ENCODE peak calls at places on chromosomes 4 and X, in six cellular contexts. One of them, this sample, is unnamed.

GRCh38 chr4:184826315-184827266 is 823 bp upstream of the ACSL1 start:
- DNase-seq in activated naive CD4-positive, alpha-beta T cell treated with Interleukin-2 at 50 U/mL for 16 hours: peak
- DNase-seq in LoVo: no peak
- DNase-seq in GM04503: no peak
- DNase-seq in ovary: no peak
- DNase-seq in HTR-8/SVneo: no peak
- DNase-seq in this sample: no peak

GRCh38 chrX:42242044-42242443 is 318.7 kb upstream of the CASK start:
- DNase-seq in activated naive CD4-positive, alpha-beta T cell treated with Interleukin-2 at 50 U/mL for 16 hours: no peak
- DNase-seq in LoVo: no peak
- DNase-seq in GM04503: no peak
- DNase-seq in ovary: no peak
- DNase-seq in HTR-8/SVneo: no peak
- DNase-seq in this sample: no peak

GRCh38 chr4:165288639-165289428 is 38.6 kb upstream of the MSMO1 start:
- DNase-seq in activated naive CD4-positive, alpha-beta T cell treated with Interleukin-2 at 50 U/mL for 16 hours: no peak
- DNase-seq in LoVo: no peak
- DNase-seq in GM04503: peak
- DNase-seq in ovary: no peak
- DNase-seq in HTR-8/SVneo: peak
- DNase-seq in this sample: no peak

GRCh38 chrX:148649145-148649645 is 148.8 kb downstream of the AFF2 start:
- DNase-seq in activated naive CD4-positive, alpha-beta T cell treated with Interleukin-2 at 50 U/mL for 16 hours: no peak
- DNase-seq in LoVo: no peak
- DNase-seq in GM04503: no peak
- DNase-seq in ovary: no peak
- DNase-seq in HTR-8/SVneo: no peak
- DNase-seq in this sample: no peak

GRCh38 chr4:54716478-54717065 is 58.8 kb downstream of the KIT start:
- DNase-seq in activated naive CD4-positive, alpha-beta T cell treated with Interleukin-2 at 50 U/mL for 16 hours: no peak
- DNase-seq in LoVo: no peak
- DNase-seq in GM04503: no peak
- DNase-seq in ovary: no peak
- DNase-seq in HTR-8/SVneo: no peak
- DNase-seq in this sample: no peak

GRCh38 chr4:171846232-171846631 is 33.0 kb downstream of the GALNTL6 start:
- DNase-seq in activated naive CD4-positive, alpha-beta T cell treated with Interleukin-2 at 50 U/mL for 16 hours: no peak
- DNase-seq in LoVo: peak
- DNase-seq in GM04503: peak
- DNase-seq in ovary: no peak
- DNase-seq in HTR-8/SVneo: peak
- DNase-seq in this sample: no peak

GRCh38 chrX:71935542-71935941 is 24.9 kb downstream of the NHSL2 start:
- DNase-seq in activated naive CD4-positive, alpha-beta T cell treated with Interleukin-2 at 50 U/mL for 16 hours: no peak
- DNase-seq in LoVo: no peak
- DNase-seq in GM04503: no peak
- DNase-seq in ovary: peak
- DNase-seq in HTR-8/SVneo: no peak
- DNase-seq in this sample: no peak

GRCh38 chr4:149896428-149896827 is 80.8 kb upstream of the IQCM start:
- DNase-seq in activated naive CD4-positive, alpha-beta T cell treated with Interleukin-2 at 50 U/mL for 16 hours: no peak
- DNase-seq in LoVo: no peak
- DNase-seq in GM04503: no peak
- DNase-seq in ovary: no peak
- DNase-seq in HTR-8/SVneo: peak
- DNase-seq in this sample: no peak

GRCh38 chrX:9611436-9612145 is 146.7 kb downstream of the TBL1X start:
- DNase-seq in activated naive CD4-positive, alpha-beta T cell treated with Interleukin-2 at 50 U/mL for 16 hours: no peak
- DNase-seq in LoVo: no peak
- DNase-seq in GM04503: no peak
- DNase-seq in ovary: no peak
- DNase-seq in HTR-8/SVneo: no peak
- DNase-seq in this sample: peak

GRCh38 chr4:171880136-171880535 is 66.9 kb downstream of the GALNTL6 start:
- DNase-seq in activated naive CD4-positive, alpha-beta T cell treated with Interleukin-2 at 50 U/mL for 16 hours: no peak
- DNase-seq in LoVo: no peak
- DNase-seq in GM04503: peak
- DNase-seq in ovary: no peak
- DNase-seq in HTR-8/SVneo: peak
- DNase-seq in this sample: peak

GRCh38 chrX:48492293-48492910 is 16.4 kb upstream of the PORCN start:
- DNase-seq in activated naive CD4-positive, alpha-beta T cell treated with Interleukin-2 at 50 U/mL for 16 hours: no peak
- DNase-seq in LoVo: no peak
- DNase-seq in GM04503: no peak
- DNase-seq in ovary: no peak
- DNase-seq in HTR-8/SVneo: no peak
- DNase-seq in this sample: no peak

GRCh38 chr4:21845663-21846062 is 102.9 kb downstream of the KCNIP4 start:
- DNase-seq in activated naive CD4-positive, alpha-beta T cell treated with Interleukin-2 at 50 U/mL for 16 hours: no peak
- DNase-seq in LoVo: no peak
- DNase-seq in GM04503: no peak
- DNase-seq in ovary: no peak
- DNase-seq in HTR-8/SVneo: no peak
- DNase-seq in this sample: no peak

GRCh38 chr4:184514121-184514988 is 40.0 kb upstream of the IRF2 start:
- DNase-seq in activated naive CD4-positive, alpha-beta T cell treated with Interleukin-2 at 50 U/mL for 16 hours: peak
- DNase-seq in LoVo: no peak
- DNase-seq in GM04503: peak
- DNase-seq in ovary: peak
- DNase-seq in HTR-8/SVneo: peak
- DNase-seq in this sample: peak

GRCh38 chrX:51098046-51098445 is 187.5 kb downstream of the BMP15 start:
- DNase-seq in activated naive CD4-positive, alpha-beta T cell treated with Interleukin-2 at 50 U/mL for 16 hours: no peak
- DNase-seq in LoVo: no peak
- DNase-seq in GM04503: no peak
- DNase-seq in ovary: no peak
- DNase-seq in HTR-8/SVneo: no peak
- DNase-seq in this sample: no peak

GRCh38 chr4:76571274-76571673 is 136.2 kb downstream of the SHROOM3 start:
- DNase-seq in activated naive CD4-positive, alpha-beta T cell treated with Interleukin-2 at 50 U/mL for 16 hours: no peak
- DNase-seq in LoVo: no peak
- DNase-seq in GM04503: no peak
- DNase-seq in ovary: no peak
- DNase-seq in HTR-8/SVneo: no peak
- DNase-seq in this sample: no peak

GRCh38 chr4:183628189-183628588 is 30.8 kb downstream of the RWDD4 start:
- DNase-seq in activated naive CD4-positive, alpha-beta T cell treated with Interleukin-2 at 50 U/mL for 16 hours: no peak
- DNase-seq in LoVo: no peak
- DNase-seq in GM04503: no peak
- DNase-seq in ovary: no peak
- DNase-seq in HTR-8/SVneo: no peak
- DNase-seq in this sample: no peak

GRCh38 chrX:34578237-34578636 is 78.8 kb downstream of the TMEM47 start:
- DNase-seq in activated naive CD4-positive, alpha-beta T cell treated with Interleukin-2 at 50 U/mL for 16 hours: no peak
- DNase-seq in LoVo: no peak
- DNase-seq in GM04503: no peak
- DNase-seq in ovary: no peak
- DNase-seq in HTR-8/SVneo: peak
- DNase-seq in this sample: peak

GRCh38 chr4:188408244-188409067 is 269.2 kb downstream of the TRIML1 start:
- DNase-seq in activated naive CD4-positive, alpha-beta T cell treated with Interleukin-2 at 50 U/mL for 16 hours: no peak
- DNase-seq in LoVo: no peak
- DNase-seq in GM04503: no peak
- DNase-seq in ovary: no peak
- DNase-seq in HTR-8/SVneo: no peak
- DNase-seq in this sample: no peak

GRCh38 chrX:95893632-95894031 is 791.0 kb upstream of the DIAPH2 start:
- DNase-seq in activated naive CD4-positive, alpha-beta T cell treated with Interleukin-2 at 50 U/mL for 16 hours: no peak
- DNase-seq in LoVo: no peak
- DNase-seq in GM04503: no peak
- DNase-seq in ovary: no peak
- DNase-seq in HTR-8/SVneo: no peak
- DNase-seq in this sample: no peak

GRCh38 chrX:153739754-153740486 is 15.3 kb downstream of the ABCD1 start:
- DNase-seq in activated naive CD4-positive, alpha-beta T cell treated with Interleukin-2 at 50 U/mL for 16 hours: peak
- DNase-seq in LoVo: no peak
- DNase-seq in GM04503: no peak
- DNase-seq in ovary: no peak
- DNase-seq in HTR-8/SVneo: no peak
- DNase-seq in this sample: no peak

GRCh38 chrX:117543885-117544284 is 572.7 kb downstream of the KLHL13 start:
- DNase-seq in activated naive CD4-positive, alpha-beta T cell treated with Interleukin-2 at 50 U/mL for 16 hours: no peak
- DNase-seq in LoVo: no peak
- DNase-seq in GM04503: no peak
- DNase-seq in ovary: no peak
- DNase-seq in HTR-8/SVneo: no peak
- DNase-seq in this sample: no peak